ENCODE peak calls at places on chromosomes 16 and 17, in six cellular contexts. B is HepG2, G is HL-60, N is K562, A is H1, T is GM12878. J is an unnamed sample.

GRCh38 chr16:89491974-89492687 is 1.8 kb upstream of the ANKRD11 start:
- DNase-seq in G (no peak), T (no peak), B (no peak), N (peak; percentile 87), A (no peak), J (peak; percentile 44)

GRCh38 chr16:11596572-11597226 is 10.0 kb upstream of the LITAF start:
- DNase-seq in G (peak; percentile 44), A (no peak), B (no peak), N (no peak), T (no peak), J (no peak)

GRCh38 chr17:14737984-14738651 is 437.2 kb downstream of the HS3ST3B1 start:
- DNase-seq in N (peak; percentile 9), T (no peak), A (no peak), G (peak; percentile 35), B (peak; percentile 97), J (no peak)

GRCh38 chr17:58324409-58325288 is 3.9 kb downstream of the TSPOAP1 start:
- DNase-seq in B (no peak), N (no peak), T (no peak), G (no peak), A (peak; percentile 78), J (peak; percentile 97)

GRCh38 chr16:83653785-83654184 is 154.0 kb upstream of the HSBP1 start:
- DNase-seq in B (no peak), G (no peak), N (no peak), A (no peak), T (no peak), J (no peak)

GRCh38 chr17:77853208-77853977 is 105.1 kb upstream of the TNRC6C start:
- DNase-seq in T (no peak), G (no peak), N (no peak), B (no peak), A (no peak), J (no peak)

GRCh38 chr17:17661834-17662233 is 19.4 kb upstream of the RAI1 start:
- DNase-seq in T (no peak), N (no peak), A (no peak), B (no peak), G (no peak), J (peak; percentile 64)

GRCh38 chr16:71830359-71830758 is 15.4 kb upstream of the ATXN1L start:
- DNase-seq in B (no peak), T (no peak), A (no peak), G (no peak), N (no peak), J (no peak)

GRCh38 chr16:1745181-1745899 is 26.0 kb downstream of the NME3 start:
- DNase-seq in G (no peak), T (no peak), N (no peak), B (no peak), A (no peak), J (no peak)

GRCh38 chr17:7739746-7740145 is 22.2 kb downstream of the DNAH2 start:
- DNase-seq in B (no peak), T (no peak), N (no peak), A (no peak), G (no peak), J (no peak)

GRCh38 chr17:72387487-72387886 is 266.7 kb downstream of the SOX9 start:
- DNase-seq in B (peak; percentile 39), T (no peak), A (no peak), G (no peak), N (no peak), J (no peak)

GRCh38 chr16:68367034-68367433 is 56.2 kb downstream of the PRMT7 start:
- DNase-seq in N (peak; percentile 77), G (peak; percentile 58), B (peak; percentile 53), A (peak; percentile 87), T (no peak), J (peak; percentile 74)

GRCh38 chr16:17343028-17343427 is 127.7 kb downstream of the XYLT1 start:
- DNase-seq in B (no peak), G (peak; percentile 96), N (no peak), T (peak; percentile 63), A (no peak), J (no peak)

GRCh38 chr16:87416826-87417471 is 24.8 kb downstream of the MAP1LC3B start:
- DNase-seq in B (peak; percentile 29), N (peak; percentile 27), A (no peak), G (no peak), T (no peak), J (peak; percentile 73)

GRCh38 chr17:42422958-42423712 is at the start of gene CAVIN1:
- DNase-seq in G (no peak), A (peak; percentile 94), T (no peak), N (peak; percentile 93), B (peak; percentile 90), J (peak; percentile 83)

DNA sequence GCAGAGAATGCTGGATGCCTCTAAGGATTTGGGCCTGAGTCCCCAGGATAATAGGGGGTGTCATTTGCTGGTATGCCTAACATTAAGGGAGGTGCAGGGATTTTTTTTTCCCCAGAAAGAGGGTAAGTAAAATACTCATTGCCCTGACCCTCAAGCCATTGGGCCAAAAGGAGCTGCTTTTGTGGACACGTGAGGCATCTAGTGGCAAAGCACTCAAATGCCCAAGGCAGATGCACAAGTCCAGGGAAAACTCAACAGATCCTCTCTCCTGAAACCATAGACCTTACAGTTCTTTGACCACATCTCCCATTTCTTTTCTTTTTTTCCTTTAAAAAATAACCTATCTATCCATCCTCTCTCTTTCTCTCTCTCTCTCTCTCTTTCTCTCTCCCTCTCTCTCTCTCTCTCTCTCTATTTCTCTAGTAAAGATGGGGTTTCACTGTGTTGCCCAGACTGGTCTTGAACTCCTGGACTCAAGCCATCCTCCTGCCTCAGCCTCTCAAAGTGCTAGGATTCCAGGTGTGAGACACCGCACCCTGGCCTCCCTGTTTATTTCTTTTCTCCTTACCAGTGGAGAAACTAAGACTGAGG is 11.8 kb downstream of the IRX5 start:
- DNase-seq in G (no peak), N (peak; percentile 9), A (no peak), T (no peak), B (no peak), J (no peak)
- TF ChIP-seq GABPA in G (no peak), N (no peak), A (no peak), T (no peak), B (no peak), J (no peak)

DNA sequence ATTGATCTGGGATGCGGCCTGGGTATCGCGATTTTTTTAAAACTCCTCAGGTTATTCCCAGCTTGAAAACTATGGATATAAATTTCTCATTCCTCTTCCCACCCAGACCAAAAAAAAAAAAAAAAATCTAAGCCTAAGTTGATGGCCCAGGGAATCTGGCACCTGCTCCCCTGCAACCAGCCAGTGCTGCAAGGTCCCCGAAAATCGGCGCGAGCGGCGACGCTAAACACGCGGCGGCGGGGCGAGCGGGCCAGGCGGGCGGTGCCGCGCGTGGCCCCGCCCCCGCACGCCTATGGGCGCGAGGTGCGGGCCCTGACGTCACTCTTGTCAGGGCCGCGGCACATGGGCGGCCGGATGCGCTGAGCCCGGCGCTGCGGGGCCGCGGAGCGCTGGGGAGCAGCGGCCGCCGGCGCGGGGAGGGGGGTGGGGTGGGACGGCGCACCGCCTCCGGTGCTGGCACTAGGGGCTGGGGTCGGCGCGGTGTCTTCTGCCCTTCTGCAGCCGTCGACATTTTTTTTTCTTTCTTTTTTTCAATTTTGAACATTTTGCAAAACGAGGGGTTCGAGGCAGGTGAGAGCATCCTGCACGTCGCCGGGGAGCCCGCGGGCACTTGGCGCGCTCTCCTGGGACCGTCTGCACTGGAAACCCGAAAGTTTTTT is at the start of gene HLF:
- DNase-seq in A (peak; percentile 75), B (peak; percentile 76), T (no peak), G (peak; percentile 57), N (peak; percentile 88), J (peak; percentile 100)
- TF ChIP-seq GABPA in A (no peak), B (no peak), T (no peak), G (no peak), N (peak; percentile 40), J (no peak)

DNA sequence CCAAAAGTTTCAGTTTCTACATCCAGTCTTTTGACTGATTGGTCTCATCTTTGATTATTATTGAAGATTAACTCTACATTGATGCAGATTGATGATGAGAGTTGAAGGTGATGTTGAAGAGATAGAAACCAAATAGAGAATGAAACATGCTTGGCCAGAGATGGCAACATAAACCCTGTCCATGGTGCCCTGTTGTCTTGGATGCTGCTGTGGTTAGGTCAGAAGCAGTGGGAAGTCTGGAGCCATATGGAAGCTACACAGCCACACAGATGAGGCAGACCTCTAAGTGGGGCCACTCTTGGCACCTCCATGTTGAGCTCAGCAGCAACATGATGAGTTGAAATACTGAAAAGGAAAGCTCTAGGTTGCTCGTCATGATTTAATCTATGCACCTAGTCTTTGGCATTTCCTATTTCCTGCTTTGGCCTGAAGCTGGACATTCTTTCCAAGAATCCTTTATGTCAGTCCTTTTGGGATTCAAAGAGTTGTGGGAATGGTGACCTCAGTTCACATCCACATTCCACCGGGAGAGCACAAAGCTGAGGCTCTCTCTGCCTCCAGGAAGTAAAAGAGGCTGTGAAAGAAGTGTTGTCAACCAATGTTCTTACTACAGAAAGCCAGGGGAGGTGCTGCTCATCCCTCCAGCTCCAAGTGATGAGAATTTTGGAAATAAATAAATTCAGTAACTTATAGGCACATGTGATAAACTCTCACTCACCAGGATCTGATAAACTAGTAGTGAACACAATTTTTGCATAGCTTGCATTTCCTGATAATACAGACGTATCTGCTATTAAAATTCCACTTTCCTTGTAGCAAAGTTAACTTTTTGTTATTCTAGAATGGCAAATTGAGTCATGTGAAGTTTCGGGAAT is 127.7 kb upstream of the MAF start:
- DNase-seq in B (no peak), A (no peak), G (no peak), T (no peak), N (no peak), J (no peak)
- TF ChIP-seq GABPA in B (no peak), A (no peak), G (no peak), T (no peak), N (no peak), J (no peak)

DNA sequence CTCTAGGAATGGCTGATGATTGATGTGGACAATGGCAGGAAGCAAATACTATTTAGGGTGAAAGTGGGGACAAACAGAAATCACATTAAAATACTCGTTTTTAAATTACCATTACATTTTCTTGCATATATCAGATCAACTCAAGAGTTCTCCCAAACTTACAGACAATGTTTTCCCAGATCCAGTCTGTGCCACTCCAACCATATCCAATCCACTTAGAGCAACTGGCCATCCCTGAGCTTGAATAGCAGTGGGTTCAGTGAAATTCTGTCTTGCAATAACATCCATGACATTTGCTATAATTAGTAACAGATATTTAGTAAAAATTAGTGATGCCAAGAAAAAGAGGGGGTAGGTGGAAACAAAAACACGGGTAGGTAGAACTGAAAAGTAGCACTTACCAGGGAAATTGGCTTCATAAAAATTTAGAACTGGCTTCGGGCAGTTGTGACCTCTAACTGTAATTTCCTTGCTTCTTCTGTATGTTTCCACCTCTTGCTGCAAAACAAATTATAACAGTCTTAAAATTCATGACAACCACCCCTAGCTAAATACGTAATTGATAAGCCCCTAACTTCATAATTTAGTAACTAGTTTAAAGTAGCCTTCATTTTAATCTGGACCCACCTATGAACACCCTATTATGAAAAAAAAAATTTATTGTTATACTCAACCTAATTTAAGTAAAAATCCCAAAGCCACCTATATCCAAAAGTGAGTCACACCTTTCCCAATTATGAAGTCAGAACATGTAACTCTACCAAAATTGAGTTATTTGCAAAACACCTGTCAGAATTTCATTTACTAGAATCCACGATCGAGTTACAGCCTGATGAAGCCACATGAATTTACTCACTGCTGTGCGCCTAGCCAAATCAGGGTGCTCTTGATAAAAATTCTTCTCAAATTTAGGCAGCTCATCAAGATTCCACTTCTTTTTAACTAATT is 2.0 kb downstream of the DDX5 start:
- DNase-seq in A (no peak), G (no peak), T (no peak), B (no peak), N (no peak), J (no peak)
- TF ChIP-seq GABPA in A (no peak), G (no peak), T (no peak), B (no peak), N (no peak), J (no peak)

J was measured in SK-N-SH.